ENCODE peak calls at places on chromosomes 12 and 14, in seven cellular contexts. R is K562, X is SK-N-SH, U is HepG2, P is GM12878, L is H1, Q is GM12891. D is an unnamed sample.

GRCh38 chr14:30655124-30655523 is 33.0 kb downstream of the SCFD1 start:
- DNase-seq in X (no peak), L (no peak), P (no peak), Q (no peak), R (no peak), U (no peak), D (no peak)

GRCh38 chr14:45680531-45680930 is 427.5 kb upstream of the MIS18BP1 start:
- DNase-seq in U (no peak), R (no peak), Q (no peak), L (no peak), P (no peak), X (no peak), D (no peak)

GRCh38 chr14:100612879-100613455 is 25.8 kb upstream of the BEGAIN start:
- DNase-seq in U (no peak), P (no peak), Q (no peak), R (peak), L (no peak), X (peak), D (no peak)

GRCh38 chr12:19779393-19780056 is 340.2 kb downstream of the AEBP2 start:
- DNase-seq in X (no peak), P (no peak), L (no peak), U (no peak), R (no peak), Q (no peak), D (no peak)

GRCh38 chr12:75876843-75877587 is 154.6 kb downstream of the PHLDA1 start:
- DNase-seq in X (no peak), P (no peak), L (no peak), U (no peak), R (no peak), Q (no peak), D (no peak)

GRCh38 chr14:56731187-56731586 is 79.1 kb downstream of the OTX2 start:
- DNase-seq in X (no peak), U (no peak), L (no peak), P (no peak), Q (no peak), R (no peak), D (no peak)

GRCh38 chr12:3491938-3492867 is 1.2 kb downstream of the PRMT8 start:
- DNase-seq in P (no peak), U (peak), R (peak), X (peak), L (peak), Q (peak), D (peak)

GRCh38 chr12:6215932-6216494 is 15.8 kb downstream of the CD9 start:
- DNase-seq in L (no peak), P (no peak), Q (no peak), R (no peak), U (no peak), X (no peak), D (no peak)

GRCh38 chr12:50055831-50056628 is 1.4 kb upstream of the ASIC1 start:
- DNase-seq in Q (peak), P (no peak), L (no peak), U (peak), R (peak), X (peak), D (peak)

GRCh38 chr14:106840258-106840657 is 1313.9 kb downstream of the TMEM121 start:
- DNase-seq in X (no peak), Q (no peak), P (no peak), U (no peak), R (no peak), L (no peak), D (no peak)

GRCh38 chr12:101653030-101653429 is 44.4 kb upstream of the CHPT1 start:
- DNase-seq in Q (no peak), P (no peak), R (no peak), X (no peak), U (no peak), L (no peak), D (no peak)

GRCh38 chr12:1797011-1797901 is 23.1 kb upstream of the LRTM2 start:
- DNase-seq in R (no peak), Q (no peak), U (no peak), X (peak), L (no peak), P (no peak), D (peak)

GRCh38 chr12:121883315-121883660 is 5.3 kb upstream of the PSMD9 start:
- DNase-seq in R (no peak), L (no peak), X (no peak), Q (no peak), P (no peak), U (no peak), D (no peak)
- TF ChIP-seq TAF1 in R (no peak), L (no peak), X (no peak), Q (no peak), P (no peak), U (no peak), D (no peak)

DNA sequence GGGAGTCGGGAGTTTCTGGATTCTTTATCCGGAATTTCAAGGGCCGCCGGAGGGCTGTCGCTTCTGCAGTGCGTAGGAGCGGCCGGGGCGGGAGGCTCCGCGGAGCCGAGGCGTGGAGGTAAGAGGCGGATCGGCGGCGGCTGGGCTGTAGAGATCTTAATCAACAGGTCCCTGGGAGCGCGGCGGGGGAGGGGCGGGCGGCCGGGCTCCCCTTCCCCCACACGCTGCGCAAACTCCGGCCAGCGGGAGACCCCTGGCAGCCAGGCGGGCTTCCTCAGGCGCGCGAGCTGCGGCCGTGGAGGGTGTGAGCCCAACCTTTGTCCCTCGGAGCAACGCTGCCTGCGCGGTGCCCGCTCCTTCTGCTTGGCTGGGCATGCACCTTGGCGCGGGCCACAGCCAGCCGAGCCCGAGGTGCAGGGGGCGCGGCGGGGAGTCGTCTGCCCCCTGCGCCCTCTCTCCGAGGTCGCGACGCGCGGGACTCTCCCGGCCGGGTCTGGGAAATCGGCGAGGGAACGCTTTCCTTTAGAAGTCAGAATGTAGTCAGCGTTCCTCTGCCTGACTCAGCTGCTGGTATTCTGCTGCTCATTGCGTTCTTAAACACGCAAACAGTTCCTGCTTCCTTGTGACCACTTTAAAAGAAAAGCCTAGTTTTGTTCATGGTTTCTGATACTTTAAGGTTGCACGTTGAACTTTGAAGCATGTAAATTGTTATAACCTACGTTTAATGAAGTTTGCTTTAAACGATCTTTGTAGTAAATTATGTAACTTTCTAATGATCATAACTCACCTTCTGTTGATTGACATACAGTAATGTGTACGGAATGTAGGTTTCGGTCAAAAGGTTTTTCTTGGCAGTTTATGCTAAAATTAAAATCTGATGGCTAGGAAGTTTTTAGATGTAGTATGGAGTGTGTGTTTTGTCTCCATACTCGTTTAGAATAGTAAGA is at the start of gene PALS1:
- DNase-seq in U (peak), X (peak), Q (peak), P (peak), R (peak), L (no peak), D (peak)
- TF ChIP-seq POLR2AphosphoS5 in U (no peak), X (no peak), Q (no peak), P (peak), R (no peak), L (peak), D (no peak)

DNA sequence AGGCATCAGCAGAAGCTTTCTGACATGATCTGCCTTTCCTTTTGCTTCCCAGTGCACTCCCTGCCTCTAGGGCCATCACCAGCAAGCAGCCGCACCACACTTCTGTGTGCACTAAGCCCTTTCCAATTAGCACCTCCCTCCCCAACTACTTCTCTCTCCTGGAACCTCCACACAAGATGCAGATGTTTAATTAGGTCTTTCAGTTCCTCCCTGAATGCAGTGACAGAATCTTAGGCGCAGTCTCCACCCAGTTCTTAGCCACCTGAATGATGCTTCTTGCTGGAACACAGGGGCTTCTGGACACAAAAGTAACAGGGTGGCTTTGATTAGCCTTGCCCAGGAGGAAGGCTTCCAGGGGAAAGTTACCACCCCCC is 32.9 kb downstream of the NIN start:
- DNase-seq in Q (no peak), L (no peak), R (no peak), U (no peak), P (peak), X (no peak), D (no peak)
- TF ChIP-seq TAF1 in Q (no peak), L (no peak), R (no peak), U (no peak), P (no peak), X (no peak), D (no peak)

GRCh38 chr14:23320584-23321571 is at the start of gene PABPN1:
- DNase-seq in U (peak), R (peak), L (peak), X (peak), P (peak), Q (peak), D (peak)

GRCh38 chr14:23322568-23323517 is 1.6 kb downstream of the PABPN1 start:
- DNase-seq in R (no peak), X (no peak), U (no peak), L (no peak), P (no peak), Q (no peak), D (no peak)

GRCh38 chr14:23323838-23324454 is 2.7 kb downstream of the PABPN1 start:
- DNase-seq in X (no peak), Q (no peak), R (no peak), L (no peak), U (no peak), P (no peak), D (no peak)

GRCh38 chr14:23319746-23320583 is 1.3 kb upstream of the PABPN1 start:
- DNase-seq in X (no peak), Q (no peak), R (no peak), P (no peak), L (no peak), U (no peak), D (no peak)

DNA sequence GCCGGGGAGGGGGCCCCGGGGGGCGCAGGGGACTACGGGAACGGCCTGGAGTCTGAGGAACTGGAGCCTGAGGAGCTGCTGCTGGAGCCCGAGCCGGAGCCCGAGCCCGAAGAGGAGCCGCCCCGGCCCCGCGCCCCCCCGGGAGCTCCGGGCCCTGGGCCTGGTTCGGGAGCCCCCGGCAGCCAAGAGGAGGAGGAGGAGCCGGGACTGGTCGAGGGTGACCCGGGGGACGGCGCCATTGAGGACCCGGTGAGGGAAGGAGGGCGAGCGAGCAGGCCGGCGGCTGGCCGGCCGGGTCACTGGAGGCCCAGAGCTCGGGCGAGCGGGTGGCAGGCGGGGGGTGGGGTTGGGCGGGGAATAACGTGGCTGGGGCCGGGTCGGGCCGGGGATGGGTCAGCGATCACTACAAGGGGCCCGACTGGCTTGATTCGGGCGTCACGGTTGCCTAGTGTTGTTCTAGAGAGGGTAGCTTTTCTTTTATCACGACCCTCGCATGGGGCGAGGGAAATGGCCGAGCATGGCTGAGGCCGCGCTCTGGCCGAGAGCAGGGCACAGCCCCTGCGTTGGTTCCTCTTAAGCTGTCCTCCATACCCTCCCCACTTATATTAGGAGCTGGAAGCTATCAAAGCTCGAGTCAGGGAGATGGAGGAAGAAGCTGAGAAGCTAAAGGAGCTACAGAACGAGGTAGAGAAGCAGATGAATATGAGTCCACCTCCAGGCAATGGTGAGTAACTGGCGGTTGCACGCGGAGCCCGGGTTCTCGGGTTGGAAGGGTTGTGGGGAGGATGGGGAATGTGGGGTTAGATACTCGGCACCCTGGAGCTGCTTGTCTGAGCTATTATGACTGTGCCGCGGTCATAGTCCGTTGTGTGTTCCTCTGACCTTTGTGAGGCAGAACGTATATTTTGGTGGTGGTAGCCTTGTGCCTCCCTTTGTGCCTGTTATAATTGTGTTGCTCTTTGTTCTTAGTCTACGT is 603 bp downstream of the PABPN1 start:
- DNase-seq in R (peak), P (no peak), X (peak), Q (no peak), L (no peak), U (peak), D (peak)
- TF ChIP-seq POLR2AphosphoS5 in R (peak), P (peak), X (peak), Q (peak), L (peak), U (peak), D (peak)

DNA sequence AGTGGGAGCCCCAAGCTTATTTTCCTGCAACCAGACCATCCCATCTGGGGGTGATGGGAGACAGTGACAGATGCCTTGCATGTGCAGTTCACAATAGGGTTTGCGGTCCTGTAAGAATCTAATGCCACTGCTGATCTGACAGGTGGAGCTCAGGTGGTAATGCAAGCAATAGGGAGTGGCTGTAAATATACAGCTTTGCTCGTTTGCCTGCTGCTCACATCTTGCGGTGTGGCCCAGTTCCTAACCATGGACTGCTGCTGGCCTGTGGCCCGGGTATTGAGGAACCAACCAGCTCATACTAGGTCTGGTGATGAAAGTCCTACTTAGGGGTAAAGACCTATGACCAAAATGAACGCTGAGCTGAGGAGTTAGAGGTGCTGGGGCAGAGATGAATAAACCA is 36.1 kb upstream of the CCDC88C start:
- DNase-seq in R (no peak), U (no peak), P (no peak), Q (no peak), X (no peak), L (no peak), D (no peak)
- TF ChIP-seq TAF1 in R (no peak), U (no peak), P (no peak), Q (no peak), X (no peak), L (no peak), D (no peak)

GRCh38 chr12:32273063-32273521 is 126.3 kb upstream of the FGD4 start:
- DNase-seq in L (no peak), X (no peak), Q (no peak), P (no peak), U (no peak), R (no peak), D (no peak)

GRCh38 chr12:32272465-32272864 is 126.9 kb upstream of the FGD4 start:
- DNase-seq in X (no peak), L (no peak), Q (no peak), P (no peak), R (no peak), U (no peak), D (no peak)

GRCh38 chr12:32270818-32271710 is 128.3 kb upstream of the FGD4 start:
- DNase-seq in X (peak), U (peak), P (no peak), R (no peak), L (no peak), Q (no peak), D (no peak)

GRCh38 chr12:32274665-32275064 is 124.7 kb upstream of the FGD4 start:
- DNase-seq in X (no peak), U (no peak), R (no peak), L (no peak), Q (no peak), P (no peak), D (no peak)

GRCh38 chr12:32273712-32274111 is 125.6 kb upstream of the FGD4 start:
- DNase-seq in L (no peak), X (no peak), U (no peak), Q (no peak), P (no peak), R (no peak), D (peak)
- TF ChIP-seq POLR2AphosphoS5 in L (no peak), X (no peak), U (no peak), Q (peak), P (peak), R (peak), D (peak)

GRCh38 chr12:34287986-34288962 is 266.0 kb downstream of the ALG10 start:
- DNase-seq in X (no peak), L (no peak), P (no peak), U (no peak), R (no peak), Q (no peak), D (no peak)
- TF ChIP-seq TAF1 in X (no peak), L (no peak), P (no peak), U (no peak), R (no peak), Q (no peak), D (no peak)

D was measured in GM12892.